ENCODE peak calls at places on chromosome 7, in seven cellular contexts. One of them, this sample, is unnamed.

GRCh38 chr7:81715984-81716588 is 53.8 kb downstream of the HGF start:
- DNase-seq in uterus: no peak
- DNase-seq in foreskin fibroblast: no peak
- DNase-seq in fibroblast of lung: peak
- DNase-seq in DND-41: no peak
- DNase-seq in body of pancreas: no peak
- DNase-seq in right atrium auricular region: no peak
- DNase-seq in this sample: no peak

GRCh38 chr7:135584362-135585353 is 26.9 kb downstream of the NUP205 start:
- DNase-seq in foreskin fibroblast: peak
- DNase-seq in uterus: no peak
- DNase-seq in right atrium auricular region: no peak
- DNase-seq in fibroblast of lung: no peak
- DNase-seq in body of pancreas: no peak
- DNase-seq in DND-41: no peak
- DNase-seq in this sample: no peak

GRCh38 chr7:157905740-157906461 is 569.1 kb downstream of the DNAJB6 start:
- DNase-seq in uterus: no peak
- DNase-seq in foreskin fibroblast: no peak
- DNase-seq in DND-41: no peak
- DNase-seq in body of pancreas: no peak
- DNase-seq in right atrium auricular region: no peak
- DNase-seq in fibroblast of lung: no peak
- DNase-seq in this sample: no peak

GRCh38 chr7:101933028-101933427 is 115.6 kb downstream of the CUX1 start:
- DNase-seq in foreskin fibroblast: no peak
- DNase-seq in body of pancreas: no peak
- DNase-seq in right atrium auricular region: no peak
- DNase-seq in fibroblast of lung: no peak
- DNase-seq in DND-41: no peak
- DNase-seq in uterus: no peak
- DNase-seq in this sample: no peak

GRCh38 chr7:147423875-147424274 is 1166.7 kb upstream of the C7orf33 start:
- DNase-seq in DND-41: no peak
- DNase-seq in fibroblast of lung: no peak
- DNase-seq in foreskin fibroblast: no peak
- DNase-seq in right atrium auricular region: no peak
- DNase-seq in body of pancreas: no peak
- DNase-seq in uterus: no peak
- DNase-seq in this sample: no peak

GRCh38 chr7:133950856-133951255 is 176.3 kb upstream of the LRGUK start:
- DNase-seq in DND-41: no peak
- DNase-seq in right atrium auricular region: no peak
- DNase-seq in fibroblast of lung: no peak
- DNase-seq in uterus: no peak
- DNase-seq in body of pancreas: no peak
- DNase-seq in foreskin fibroblast: no peak
- DNase-seq in this sample: no peak

GRCh38 chr7:474605-475424 is 44.8 kb downstream of the PDGFA start:
- DNase-seq in right atrium auricular region: no peak
- DNase-seq in uterus: no peak
- DNase-seq in fibroblast of lung: no peak
- DNase-seq in body of pancreas: peak
- DNase-seq in foreskin fibroblast: no peak
- DNase-seq in DND-41: no peak
- DNase-seq in this sample: no peak

GRCh38 chr7:36366005-36366583 is 23.6 kb upstream of the ANLN start:
- DNase-seq in DND-41: no peak
- DNase-seq in uterus: no peak
- DNase-seq in foreskin fibroblast: no peak
- DNase-seq in body of pancreas: no peak
- DNase-seq in right atrium auricular region: no peak
- DNase-seq in fibroblast of lung: no peak
- DNase-seq in this sample: no peak

GRCh38 chr7:127751723-127752448 is 99.9 kb downstream of the SND1 start:
- DNase-seq in right atrium auricular region: no peak
- DNase-seq in DND-41: no peak
- DNase-seq in fibroblast of lung: peak
- DNase-seq in body of pancreas: peak
- DNase-seq in uterus: no peak
- DNase-seq in foreskin fibroblast: peak
- DNase-seq in this sample: no peak

GRCh38 chr7:56062382-56062781 is 1.7 kb upstream of the SUMF2 start:
- DNase-seq in right atrium auricular region: no peak
- DNase-seq in fibroblast of lung: peak
- DNase-seq in body of pancreas: no peak
- DNase-seq in DND-41: no peak
- DNase-seq in uterus: no peak
- DNase-seq in foreskin fibroblast: no peak
- DNase-seq in this sample: no peak

GRCh38 chr7:121831320-121831719 is 41.6 kb upstream of the PTPRZ1 start:
- DNase-seq in foreskin fibroblast: no peak
- DNase-seq in uterus: no peak
- DNase-seq in DND-41: no peak
- DNase-seq in body of pancreas: no peak
- DNase-seq in right atrium auricular region: no peak
- DNase-seq in fibroblast of lung: no peak
- DNase-seq in this sample: no peak

GRCh38 chr7:116706668-116707126 is 34.7 kb downstream of the MET start:
- DNase-seq in foreskin fibroblast: peak
- DNase-seq in right atrium auricular region: no peak
- DNase-seq in fibroblast of lung: peak
- DNase-seq in DND-41: no peak
- DNase-seq in uterus: no peak
- DNase-seq in body of pancreas: no peak
- DNase-seq in this sample: no peak

GRCh38 chr7:19677201-19677600 is 31.6 kb downstream of the POLR1F start:
- DNase-seq in body of pancreas: no peak
- DNase-seq in uterus: no peak
- DNase-seq in fibroblast of lung: peak
- DNase-seq in right atrium auricular region: no peak
- DNase-seq in DND-41: peak
- DNase-seq in foreskin fibroblast: no peak
- DNase-seq in this sample: no peak

GRCh38 chr7:157926107-157926506 is 589.3 kb downstream of the DNAJB6 start:
- DNase-seq in body of pancreas: no peak
- DNase-seq in fibroblast of lung: no peak
- DNase-seq in uterus: no peak
- DNase-seq in foreskin fibroblast: no peak
- DNase-seq in DND-41: peak
- DNase-seq in right atrium auricular region: no peak
- DNase-seq in this sample: no peak

GRCh38 chr7:957418-958220 is 3.1 kb upstream of the ADAP1 start:
- DNase-seq in body of pancreas: no peak
- DNase-seq in foreskin fibroblast: no peak
- DNase-seq in DND-41: no peak
- DNase-seq in fibroblast of lung: no peak
- DNase-seq in right atrium auricular region: no peak
- DNase-seq in uterus: no peak
- DNase-seq in this sample: no peak

GRCh38 chr7:6232534-6232933 is 39.9 kb downstream of the CYTH3 start:
- DNase-seq in uterus: peak
- DNase-seq in DND-41: no peak
- DNase-seq in body of pancreas: peak
- DNase-seq in foreskin fibroblast: no peak
- DNase-seq in right atrium auricular region: no peak
- DNase-seq in fibroblast of lung: no peak
- DNase-seq in this sample: no peak
- H3K4me3 ChIP-seq in uterus: no peak
- H3K4me3 ChIP-seq in DND-41: no peak
- H3K4me3 ChIP-seq in body of pancreas: no peak
- H3K4me3 ChIP-seq in foreskin fibroblast: no peak
- H3K4me3 ChIP-seq in right atrium auricular region: no peak
- H3K4me3 ChIP-seq in fibroblast of lung: no peak
- H3K4me3 ChIP-seq in this sample: no peak

GRCh38 chr7:34430456-34430855 is 227.6 kb upstream of the NPSR1 start:
- DNase-seq in foreskin fibroblast: peak
- DNase-seq in fibroblast of lung: peak
- DNase-seq in uterus: no peak
- DNase-seq in DND-41: no peak
- DNase-seq in body of pancreas: no peak
- DNase-seq in right atrium auricular region: no peak
- DNase-seq in this sample: no peak
- TF ChIP-seq CTCF in foreskin fibroblast: peak
- TF ChIP-seq CTCF in fibroblast of lung: peak
- TF ChIP-seq CTCF in uterus: no peak
- TF ChIP-seq CTCF in DND-41: peak
- TF ChIP-seq CTCF in body of pancreas: no peak
- TF ChIP-seq CTCF in right atrium auricular region: peak
- TF ChIP-seq CTCF in this sample: peak

GRCh38 chr7:40899151-40899550 is 764.3 kb downstream of the SUGCT start:
- DNase-seq in uterus: peak
- DNase-seq in foreskin fibroblast: no peak
- DNase-seq in fibroblast of lung: no peak
- DNase-seq in right atrium auricular region: no peak
- DNase-seq in DND-41: no peak
- DNase-seq in body of pancreas: no peak
- DNase-seq in this sample: no peak

GRCh38 chr7:40907286-40907685 is 772.5 kb downstream of the SUGCT start:
- DNase-seq in DND-41: no peak
- DNase-seq in uterus: no peak
- DNase-seq in foreskin fibroblast: no peak
- DNase-seq in right atrium auricular region: no peak
- DNase-seq in body of pancreas: no peak
- DNase-seq in fibroblast of lung: no peak
- DNase-seq in this sample: no peak

GRCh38 chr7:40899651-40900507 is 765.1 kb downstream of the SUGCT start:
- DNase-seq in DND-41: no peak
- DNase-seq in body of pancreas: no peak
- DNase-seq in foreskin fibroblast: no peak
- DNase-seq in right atrium auricular region: no peak
- DNase-seq in fibroblast of lung: no peak
- DNase-seq in uterus: peak
- DNase-seq in this sample: no peak

GRCh38 chr7:40903872-40904271 is 769.1 kb downstream of the SUGCT start:
- DNase-seq in DND-41: no peak
- DNase-seq in body of pancreas: no peak
- DNase-seq in fibroblast of lung: no peak
- DNase-seq in foreskin fibroblast: no peak
- DNase-seq in right atrium auricular region: no peak
- DNase-seq in uterus: peak
- DNase-seq in this sample: no peak
- H3K4me3 ChIP-seq in DND-41: no peak
- H3K4me3 ChIP-seq in body of pancreas: no peak
- H3K4me3 ChIP-seq in fibroblast of lung: no peak
- H3K4me3 ChIP-seq in foreskin fibroblast: no peak
- H3K4me3 ChIP-seq in right atrium auricular region: no peak
- H3K4me3 ChIP-seq in uterus: no peak
- H3K4me3 ChIP-seq in this sample: no peak

DNA sequence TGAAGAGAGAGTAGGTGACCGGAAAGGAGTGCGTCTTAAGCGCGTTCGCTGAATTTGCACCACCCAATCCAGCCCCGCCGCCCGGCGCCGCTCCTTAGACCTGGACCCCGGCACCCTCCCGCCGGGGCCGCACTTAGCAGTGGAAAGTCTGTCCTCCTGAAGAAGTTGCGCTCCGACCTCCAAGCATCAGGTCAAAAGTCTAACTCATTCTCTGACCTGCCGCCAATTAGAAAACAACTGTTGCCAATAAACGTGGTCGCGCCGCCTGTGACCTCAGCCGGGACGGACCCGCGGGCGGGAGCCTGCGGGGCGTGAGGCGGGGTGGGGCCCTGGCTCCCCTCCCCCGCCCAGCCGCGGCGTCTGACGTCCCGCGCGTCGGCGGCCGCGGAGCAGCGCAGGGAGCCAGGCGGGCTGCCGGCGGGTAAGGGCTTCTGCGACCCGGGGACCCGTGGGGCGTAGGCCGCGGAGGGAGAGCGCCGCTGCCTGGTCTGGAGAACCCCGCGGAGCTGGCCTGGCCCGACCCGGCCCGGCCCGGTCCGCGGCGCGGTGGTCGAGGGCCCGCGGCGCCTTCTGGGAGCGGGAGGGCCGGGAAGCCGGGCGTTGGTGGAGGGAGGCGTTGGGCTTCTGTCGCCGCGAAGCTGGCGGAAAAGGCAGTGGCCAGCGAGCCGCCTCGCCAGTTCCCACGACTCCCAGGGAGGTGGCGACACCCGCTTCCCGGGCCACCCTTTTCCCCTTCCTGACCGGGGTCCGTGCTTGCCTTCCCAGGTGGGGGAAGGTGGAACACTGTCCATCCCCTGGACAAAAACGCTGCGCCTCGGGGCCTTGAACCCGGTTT is at the start of gene BCAP29:
- DNase-seq in foreskin fibroblast: peak
- DNase-seq in right atrium auricular region: peak
- DNase-seq in uterus: peak
- DNase-seq in DND-41: peak
- DNase-seq in fibroblast of lung: peak
- DNase-seq in body of pancreas: peak
- DNase-seq in this sample: no peak
- TF ChIP-seq CTCF in foreskin fibroblast: no peak
- TF ChIP-seq CTCF in right atrium auricular region: peak
- TF ChIP-seq CTCF in uterus: peak
- TF ChIP-seq CTCF in DND-41: peak
- TF ChIP-seq CTCF in fibroblast of lung: no peak
- TF ChIP-seq CTCF in body of pancreas: peak
- TF ChIP-seq CTCF in this sample: no peak

GRCh38 chr7:55021951-55022617 is 3.3 kb downstream of the EGFR start:
- DNase-seq in right atrium auricular region: no peak
- DNase-seq in DND-41: no peak
- DNase-seq in fibroblast of lung: no peak
- DNase-seq in uterus: no peak
- DNase-seq in body of pancreas: no peak
- DNase-seq in foreskin fibroblast: no peak
- DNase-seq in this sample: no peak
- H3K4me3 ChIP-seq in right atrium auricular region: no peak
- H3K4me3 ChIP-seq in DND-41: no peak
- H3K4me3 ChIP-seq in fibroblast of lung: peak
- H3K4me3 ChIP-seq in uterus: no peak
- H3K4me3 ChIP-seq in body of pancreas: no peak
- H3K4me3 ChIP-seq in foreskin fibroblast: peak
- H3K4me3 ChIP-seq in this sample: peak

This sample was measured in HFF-Myc.